ENCODE peak calls at places on chromosomes 11 and 22, in six cellular contexts. P, S, B, E, I and A are unnamed samples.

GRCh38 chr11:77561257-77561656 is 28.5 kb upstream of the AQP11 start:
- DNase-seq in P (no peak), S (no peak), B (no peak), E (peak), I (no peak), A (no peak)

GRCh38 chr22:25839755-25840154 is 97.8 kb downstream of the MYO18B start:
- DNase-seq in P (no peak), S (no peak), B (no peak), E (peak), I (no peak), A (no peak)

GRCh38 chr11:70628881-70629844 is 230.8 kb downstream of the CTTN start:
- DNase-seq in P (no peak), S (no peak), B (no peak), E (no peak), I (no peak), A (peak)

GRCh38 chr11:121328213-121328966 is 35.8 kb downstream of the SC5D start:
- DNase-seq in P (no peak), S (no peak), B (peak), E (no peak), I (peak), A (no peak)

GRCh38 chr22:38789606-38790005 is 4.3 kb downstream of the DNAL4 start:
- DNase-seq in P (no peak), S (no peak), B (no peak), E (no peak), I (no peak), A (no peak)

GRCh38 chr11:69888671-69889076 is 69.5 kb upstream of the FGF3 start:
- DNase-seq in P (peak), S (peak), B (peak), E (no peak), I (peak), A (peak)

GRCh38 chr11:59755701-59756495 is 722 bp downstream of the STX3 start:
- DNase-seq in P (peak), S (peak), B (peak), E (peak), I (no peak), A (peak)

GRCh38 chr22:35808377-35808776 is 90.7 kb downstream of the APOL5 start:
- DNase-seq in P (no peak), S (no peak), B (no peak), E (no peak), I (no peak), A (no peak)

GRCh38 chr11:134915212-134915611 is 503.2 kb upstream of the B3GAT1 start:
- DNase-seq in P (no peak), S (no peak), B (no peak), E (peak), I (no peak), A (no peak)

GRCh38 chr11:30786392-30787120 is 200.4 kb upstream of the MPPED2 start:
- DNase-seq in P (no peak), S (no peak), B (no peak), E (no peak), I (no peak), A (no peak)

GRCh38 chr22:46052801-46053562 is 76.0 kb upstream of the WNT7B start:
- DNase-seq in P (no peak), S (peak), B (peak), E (no peak), I (no peak), A (peak)

GRCh38 chr11:78704811-78705210 is 130.1 kb upstream of the NARS2 start:
- DNase-seq in P (no peak), S (no peak), B (no peak), E (no peak), I (no peak), A (no peak)

GRCh38 chr11:111612211-111612610 is 10.0 kb downstream of the SIK2 start:
- DNase-seq in P (no peak), S (no peak), B (no peak), E (no peak), I (no peak), A (no peak)

GRCh38 chr22:38298312-38299000 is 18.8 kb downstream of the CSNK1E start:
- DNase-seq in P (no peak), S (peak), B (peak), E (no peak), I (no peak), A (peak)

GRCh38 chr22:37632174-37633081 is 7.0 kb upstream of the SH3BP1 start:
- DNase-seq in P (no peak), S (no peak), B (peak), E (no peak), I (no peak), A (no peak)

GRCh38 chr11:34492806-34493414 is 20.7 kb downstream of the ELF5 start:
- DNase-seq in P (no peak), S (peak), B (peak), E (no peak), I (no peak), A (peak)

GRCh38 chr11:1564535-1565172 is 7.4 kb downstream of the DUSP8 start:
- DNase-seq in P (no peak), S (no peak), B (no peak), E (peak), I (no peak), A (peak)

GRCh38 chr11:47269829-47270305 is at the start of gene MADD:
- DNase-seq in P (peak), S (peak), B (peak), E (peak), I (peak), A (peak)

GRCh38 chr11:35005156-35005780 is 88.8 kb downstream of the PDHX start:
- DNase-seq in P (no peak), S (no peak), B (no peak), E (no peak), I (no peak), A (no peak)

GRCh38 chr11:68312117-68312779 is at the start of gene LRP5:
- DNase-seq in P (no peak), S (no peak), B (no peak), E (no peak), I (no peak), A (peak)